ENCODE peak calls at places on chromosomes 4 and X, in seven cellular contexts. A is astrocyte of the spinal cord; J is mesendoderm; O is choroid plexus epithelial cell; V is CD4-positive, alpha-beta T cell; W is amniotic stem cell; X is naive thymus-derived CD8-positive, alpha-beta T cell. I is an unnamed sample.

GRCh38 chr4:6885953-6886557 is 23.6 kb upstream of the TBC1D14 start:
- DNase-seq in J (peak), O (peak), V (no peak), X (no peak), W (no peak), A (peak), I (peak)

GRCh38 chr4:119559044-119559647 is 69.5 kb downstream of the PDE5A start:
- DNase-seq in O (peak), W (peak), A (peak), X (no peak), V (no peak), J (peak), I (no peak)

GRCh38 chrX:74262472-74263209 is 41.3 kb upstream of the ZCCHC13 start:
- DNase-seq in V (no peak), A (no peak), O (no peak), W (no peak), X (no peak), J (no peak), I (no peak)

GRCh38 chr4:115126487-115126886 is 13.1 kb upstream of the NDST4 start:
- DNase-seq in A (peak), O (peak), J (no peak), V (no peak), X (no peak), W (no peak), I (no peak)

GRCh38 chr4:53557601-53558000 is 33.7 kb downstream of the LNX1 start:
- DNase-seq in X (no peak), A (no peak), W (no peak), J (no peak), V (no peak), O (no peak), I (no peak)

GRCh38 chrX:63514575-63514967 is 163.4 kb upstream of the SPIN4 start:
- DNase-seq in W (no peak), O (peak), A (no peak), V (no peak), J (no peak), X (no peak), I (no peak)

GRCh38 chr4:138952405-138952804 is 63.2 kb upstream of the NOCT start:
- DNase-seq in A (peak), V (no peak), X (no peak), J (no peak), W (no peak), O (peak), I (no peak)

GRCh38 chrX:139759637-139760036 is 51.7 kb upstream of the MCF2 start:
- DNase-seq in O (peak), A (peak), V (no peak), W (no peak), X (no peak), J (peak), I (peak)

GRCh38 chrX:72620550-72621145 is 48.0 kb upstream of the HDAC8 start:
- DNase-seq in X (no peak), A (peak), J (no peak), W (peak), O (peak), V (no peak), I (peak)

I was measured in ELF-1.